ENCODE peak calls at places on chromosomes 3 and 15, in five cellular contexts. One of them, this sample, is unnamed.

GRCh38 chr3:50322386-50323091 is at the start of gene HYAL2:
- DNase-seq in uterus: peak; percentile 66
- DNase-seq in A549: no peak
- DNase-seq in neuronal stem cell: no peak
- DNase-seq in Peyer's patch: no peak
- DNase-seq in this sample: no peak

GRCh38 chr15:46441294-46442062 is 806.6 kb downstream of the SQOR start:
- DNase-seq in uterus: no peak
- DNase-seq in A549: no peak
- DNase-seq in neuronal stem cell: no peak
- DNase-seq in Peyer's patch: no peak
- DNase-seq in this sample: no peak

GRCh38 chr3:63523100-63523499 is 129.4 kb upstream of the SNTN start:
- DNase-seq in uterus: no peak
- DNase-seq in A549: no peak
- DNase-seq in neuronal stem cell: peak; percentile 5
- DNase-seq in Peyer's patch: no peak
- DNase-seq in this sample: no peak

GRCh38 chr3:153295906-153296305 is 133.9 kb downstream of the RAP2B start:
- DNase-seq in uterus: no peak
- DNase-seq in A549: no peak
- DNase-seq in neuronal stem cell: no peak
- DNase-seq in Peyer's patch: no peak
- DNase-seq in this sample: no peak

GRCh38 chr3:22170370-22170769 is 419.4 kb upstream of the ZNF385D start:
- DNase-seq in uterus: no peak
- DNase-seq in A549: no peak
- DNase-seq in neuronal stem cell: no peak
- DNase-seq in Peyer's patch: no peak
- DNase-seq in this sample: no peak

GRCh38 chr3:62143843-62144450 is 229.4 kb downstream of the FEZF2 start:
- DNase-seq in uterus: no peak
- DNase-seq in A549: no peak
- DNase-seq in neuronal stem cell: no peak
- DNase-seq in Peyer's patch: no peak
- DNase-seq in this sample: no peak

GRCh38 chr3:140903196-140903595 is 38.4 kb upstream of the SLC25A36 start:
- DNase-seq in uterus: no peak
- DNase-seq in A549: no peak
- DNase-seq in neuronal stem cell: no peak
- DNase-seq in Peyer's patch: no peak
- DNase-seq in this sample: no peak

GRCh38 chr15:93286456-93286855 is 197.4 kb upstream of the RGMA start:
- DNase-seq in uterus: no peak
- DNase-seq in A549: no peak
- DNase-seq in neuronal stem cell: no peak
- DNase-seq in Peyer's patch: no peak
- DNase-seq in this sample: no peak

GRCh38 chr15:70023064-70023768 is 74.5 kb downstream of the TLE3 start:
- DNase-seq in uterus: no peak
- DNase-seq in A549: no peak
- DNase-seq in neuronal stem cell: no peak
- DNase-seq in Peyer's patch: peak; percentile 39
- DNase-seq in this sample: peak; percentile 90

GRCh38 chr15:63588826-63589225 is 8.4 kb upstream of the FBXL22 start:
- DNase-seq in uterus: no peak
- DNase-seq in A549: no peak
- DNase-seq in neuronal stem cell: no peak
- DNase-seq in Peyer's patch: no peak
- DNase-seq in this sample: no peak

DNA sequence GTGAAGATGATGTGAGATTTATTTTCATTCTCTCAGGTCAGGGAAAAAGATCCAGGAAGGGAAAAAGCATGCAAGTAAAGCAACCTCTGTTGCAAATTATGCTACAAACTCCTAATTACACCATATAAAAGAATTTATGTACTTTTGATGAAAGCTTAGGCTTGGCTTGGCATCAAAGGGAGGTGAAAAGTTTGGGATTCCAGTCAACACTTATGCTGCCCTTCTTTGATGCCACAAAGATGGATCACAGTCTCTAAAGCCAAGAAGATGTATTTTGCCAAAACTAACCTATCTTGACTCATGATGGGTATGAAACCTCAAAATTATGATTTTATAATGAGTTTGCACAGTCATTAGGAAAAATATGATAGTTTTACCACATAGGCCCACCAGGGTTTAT is 101.0 kb upstream of the CCDC80 start:
- DNase-seq in uterus: no peak
- DNase-seq in A549: no peak
- DNase-seq in neuronal stem cell: no peak
- DNase-seq in Peyer's patch: no peak
- DNase-seq in this sample: no peak
- H3K4me1 ChIP-seq in uterus: peaks cover 13% of the 10 kb centered on the region
- H3K4me1 ChIP-seq in A549: peaks cover 37% of the 10 kb centered on the region
- H3K4me1 ChIP-seq in neuronal stem cell: no peaks in the 10 kb centered on the region
- H3K4me1 ChIP-seq in Peyer's patch: no peaks in the 10 kb centered on the region
- H3K4me1 ChIP-seq in this sample: peaks cover 83% of the 10 kb centered on the region

DNA sequence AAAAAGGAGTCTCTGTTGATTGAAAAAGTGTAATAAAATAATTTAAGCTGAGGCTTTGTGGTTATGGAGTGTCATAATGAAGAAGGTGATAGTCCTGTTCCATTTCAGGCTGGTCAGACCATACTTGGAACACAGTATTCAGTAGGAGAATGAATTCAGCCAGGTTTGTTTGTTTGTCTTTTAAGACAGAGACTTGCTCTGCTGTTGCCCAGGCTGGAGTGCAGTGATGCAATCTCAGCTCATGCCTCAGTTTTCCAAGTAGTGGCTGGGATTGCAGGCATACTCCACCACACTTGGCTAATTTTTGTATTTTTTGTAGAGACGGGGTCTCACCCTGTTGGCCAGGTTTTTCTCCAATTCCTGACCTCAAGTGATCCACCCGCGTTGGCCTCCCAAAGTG is 33.5 kb downstream of the IQGAP1 start:
- DNase-seq in uterus: no peak
- DNase-seq in A549: no peak
- DNase-seq in neuronal stem cell: no peak
- DNase-seq in Peyer's patch: no peak
- DNase-seq in this sample: no peak
- H3K4me1 ChIP-seq in uterus: peaks cover 10% of the 10 kb centered on the region
- H3K4me1 ChIP-seq in A549: peaks cover 56% of the 10 kb centered on the region
- H3K4me1 ChIP-seq in neuronal stem cell: peaks cover 4% of the 10 kb centered on the region
- H3K4me1 ChIP-seq in Peyer's patch: peaks cover 57% of the 10 kb centered on the region
- H3K4me1 ChIP-seq in this sample: peaks cover 59% of the 10 kb centered on the region

GRCh38 chr15:39159833-39160232 is 421.0 kb upstream of the THBS1 start:
- DNase-seq in uterus: no peak
- DNase-seq in A549: no peak
- DNase-seq in neuronal stem cell: no peak
- DNase-seq in Peyer's patch: no peak
- DNase-seq in this sample: no peak

GRCh38 chr15:39156166-39156565 is 424.7 kb upstream of the THBS1 start:
- DNase-seq in uterus: peak; percentile 30
- DNase-seq in A549: no peak
- DNase-seq in neuronal stem cell: no peak
- DNase-seq in Peyer's patch: no peak
- DNase-seq in this sample: no peak

GRCh38 chr15:39156636-39157255 is 424.1 kb upstream of the THBS1 start:
- DNase-seq in uterus: no peak
- DNase-seq in A549: no peak
- DNase-seq in neuronal stem cell: no peak
- DNase-seq in Peyer's patch: no peak
- DNase-seq in this sample: no peak

GRCh38 chr15:39154776-39155175 is 426.1 kb upstream of the THBS1 start:
- DNase-seq in uterus: no peak
- DNase-seq in A549: no peak
- DNase-seq in neuronal stem cell: no peak
- DNase-seq in Peyer's patch: no peak
- DNase-seq in this sample: no peak

GRCh38 chr15:39157902-39158301 is 423.0 kb upstream of the THBS1 start:
- DNase-seq in uterus: no peak
- DNase-seq in A549: no peak
- DNase-seq in neuronal stem cell: no peak
- DNase-seq in Peyer's patch: no peak
- DNase-seq in this sample: no peak
- H3K4me1 ChIP-seq in uterus: no peaks in the 10 kb centered on the region
- H3K4me1 ChIP-seq in A549: peaks cover 20% of the 10 kb centered on the region
- H3K4me1 ChIP-seq in neuronal stem cell: peaks cover 6% of the 10 kb centered on the region
- H3K4me1 ChIP-seq in Peyer's patch: peaks cover 9% of the 10 kb centered on the region
- H3K4me1 ChIP-seq in this sample: no peaks in the 10 kb centered on the region

DNA sequence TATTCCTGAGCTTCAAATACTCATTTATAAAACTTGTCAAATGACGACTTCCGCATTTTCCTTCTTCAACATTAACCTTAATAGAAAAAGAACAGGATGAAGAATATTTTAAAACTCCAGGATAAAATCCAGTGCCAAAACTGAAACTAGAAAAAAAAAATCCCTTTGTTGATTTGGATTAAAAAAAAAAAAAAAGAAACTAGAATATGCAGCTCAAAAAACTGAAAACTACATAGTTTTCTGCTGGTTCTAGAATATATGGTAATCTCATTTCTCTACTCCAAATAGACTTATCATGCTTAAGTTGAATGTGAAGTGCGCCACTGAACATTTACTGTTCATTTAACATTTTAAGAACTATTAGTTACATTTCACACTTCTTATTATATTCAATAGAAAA is 6.0 kb downstream of the TRA2B start:
- DNase-seq in uterus: no peak
- DNase-seq in A549: no peak
- DNase-seq in neuronal stem cell: no peak
- DNase-seq in Peyer's patch: no peak
- DNase-seq in this sample: no peak
- H3K4me1 ChIP-seq in uterus: peaks cover 23% of the 10 kb centered on the region
- H3K4me1 ChIP-seq in A549: peaks cover 75% of the 10 kb centered on the region
- H3K4me1 ChIP-seq in neuronal stem cell: peaks cover 39% of the 10 kb centered on the region
- H3K4me1 ChIP-seq in Peyer's patch: peaks cover 83% of the 10 kb centered on the region
- H3K4me1 ChIP-seq in this sample: peaks cover 87% of the 10 kb centered on the region

GRCh38 chr3:45660567-45660901 is 28.7 kb upstream of the SACM1L start:
- DNase-seq in uterus: no peak
- DNase-seq in A549: no peak
- DNase-seq in neuronal stem cell: no peak
- DNase-seq in Peyer's patch: no peak
- DNase-seq in this sample: no peak

GRCh38 chr3:45664558-45664957 is 24.6 kb upstream of the SACM1L start:
- DNase-seq in uterus: no peak
- DNase-seq in A549: no peak
- DNase-seq in neuronal stem cell: no peak
- DNase-seq in Peyer's patch: no peak
- DNase-seq in this sample: peak; percentile 79

GRCh38 chr3:45666729-45667440 is 22.3 kb upstream of the SACM1L start:
- DNase-seq in uterus: no peak
- DNase-seq in A549: no peak
- DNase-seq in neuronal stem cell: no peak
- DNase-seq in Peyer's patch: no peak
- DNase-seq in this sample: no peak

GRCh38 chr3:45667569-45667967 is 21.6 kb upstream of the SACM1L start:
- DNase-seq in uterus: no peak
- DNase-seq in A549: no peak
- DNase-seq in neuronal stem cell: no peak
- DNase-seq in Peyer's patch: no peak
- DNase-seq in this sample: no peak

DNA sequence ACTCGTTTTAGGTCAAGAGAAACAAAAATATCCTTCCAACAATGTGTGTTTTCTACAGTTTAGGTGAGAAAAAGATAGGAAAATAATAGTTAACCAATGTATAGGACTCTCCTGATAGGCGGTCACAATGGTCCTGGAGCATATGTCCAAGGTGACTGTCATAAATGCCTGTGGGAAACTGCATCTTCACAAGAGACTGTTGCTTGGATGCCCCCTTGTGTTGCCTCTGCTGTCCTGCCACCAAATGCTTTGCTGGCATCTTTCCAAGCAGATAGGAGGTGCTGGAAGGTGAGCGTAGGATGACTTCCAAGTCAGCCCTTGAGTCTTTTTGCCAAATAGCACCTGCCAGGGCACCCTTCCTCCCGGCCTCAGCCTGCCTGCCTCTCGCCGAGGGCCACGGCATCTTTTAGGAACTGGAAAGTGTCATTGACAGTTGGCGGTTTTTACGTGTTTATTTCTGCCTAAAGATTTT is 24.1 kb upstream of the SACM1L start:
- DNase-seq in uterus: no peak
- DNase-seq in A549: peak; percentile 38
- DNase-seq in neuronal stem cell: no peak
- DNase-seq in Peyer's patch: no peak
- DNase-seq in this sample: peak; percentile 76
- H3K4me1 ChIP-seq in uterus: no peaks in the 10 kb centered on the region
- H3K4me1 ChIP-seq in A549: peaks cover 43% of the 10 kb centered on the region
- H3K4me1 ChIP-seq in neuronal stem cell: no peaks in the 10 kb centered on the region
- H3K4me1 ChIP-seq in Peyer's patch: peaks cover 11% of the 10 kb centered on the region
- H3K4me1 ChIP-seq in this sample: peaks cover 22% of the 10 kb centered on the region

GRCh38 chr3:32844322-32844654 is 26.5 kb downstream of the TRIM71 start:
- DNase-seq in uterus: no peak
- DNase-seq in A549: no peak
- DNase-seq in neuronal stem cell: no peak
- DNase-seq in Peyer's patch: no peak
- DNase-seq in this sample: no peak
- H3K4me1 ChIP-seq in uterus: no peaks in the 10 kb centered on the region
- H3K4me1 ChIP-seq in A549: peaks cover 17% of the 10 kb centered on the region
- H3K4me1 ChIP-seq in neuronal stem cell: peaks cover 27% of the 10 kb centered on the region
- H3K4me1 ChIP-seq in Peyer's patch: no peaks in the 10 kb centered on the region
- H3K4me1 ChIP-seq in this sample: peaks cover 6% of the 10 kb centered on the region